ENCODE peak calls at places on chromosomes 16 and 17, in eight cellular contexts. One of them, this sample, is unnamed.
A peak's percentile ranks its signal among the peaks of the same experiment; 100 is the strongest.

GRCh38 chr17:7590743-7591142 is 849 bp upstream of the SOX15 start:
- DNase-seq in GM12865: no peak
- DNase-seq in mucosa of descending colon: no peak
- DNase-seq in pancreas: no peak
- DNase-seq in CD8-positive, alpha-beta T cell: no peak
- DNase-seq in ascending aorta: no peak
- DNase-seq in GM13977: no peak
- DNase-seq in Caco-2: no peak
- DNase-seq in this sample: no peak

GRCh38 chr17:40872416-40872815 is 5.4 kb upstream of the KRT12 start:
- DNase-seq in GM12865: no peak
- DNase-seq in pancreas: no peak
- DNase-seq in GM13977: no peak
- DNase-seq in Caco-2: no peak
- DNase-seq in mucosa of descending colon: no peak
- DNase-seq in CD8-positive, alpha-beta T cell: no peak
- DNase-seq in ascending aorta: no peak
- DNase-seq in this sample: no peak

GRCh38 chr17:10046259-10046658 is 141.2 kb upstream of the RCVRN start:
- DNase-seq in pancreas: no peak
- DNase-seq in mucosa of descending colon: no peak
- DNase-seq in CD8-positive, alpha-beta T cell: no peak
- DNase-seq in Caco-2: no peak
- DNase-seq in ascending aorta: no peak
- DNase-seq in GM12865: peak; percentile 52
- DNase-seq in GM13977: no peak
- DNase-seq in this sample: no peak

GRCh38 chr16:85825326-85825725 is 25.8 kb downstream of the COX4I1 start:
- DNase-seq in GM12865: no peak
- DNase-seq in GM13977: peak; percentile 34
- DNase-seq in mucosa of descending colon: no peak
- DNase-seq in pancreas: no peak
- DNase-seq in ascending aorta: no peak
- DNase-seq in CD8-positive, alpha-beta T cell: no peak
- DNase-seq in Caco-2: no peak
- DNase-seq in this sample: no peak

GRCh38 chr17:51650202-51650601 is 389.9 kb downstream of the UTP18 start:
- DNase-seq in CD8-positive, alpha-beta T cell: no peak
- DNase-seq in mucosa of descending colon: no peak
- DNase-seq in ascending aorta: no peak
- DNase-seq in Caco-2: no peak
- DNase-seq in pancreas: no peak
- DNase-seq in GM13977: no peak
- DNase-seq in GM12865: no peak
- DNase-seq in this sample: no peak

GRCh38 chr17:59381716-59382570 is 50.5 kb downstream of the YPEL2 start:
- DNase-seq in GM13977: no peak
- DNase-seq in CD8-positive, alpha-beta T cell: no peak
- DNase-seq in Caco-2: no peak
- DNase-seq in mucosa of descending colon: peak; percentile 83
- DNase-seq in ascending aorta: no peak
- DNase-seq in pancreas: peak; percentile 87
- DNase-seq in GM12865: no peak
- DNase-seq in this sample: no peak

GRCh38 chr17:72726936-72727335 is 365.6 kb downstream of the SLC39A11 start:
- DNase-seq in CD8-positive, alpha-beta T cell: peak; percentile 39
- DNase-seq in Caco-2: no peak
- DNase-seq in GM13977: peak; percentile 77
- DNase-seq in pancreas: no peak
- DNase-seq in ascending aorta: no peak
- DNase-seq in GM12865: peak; percentile 86
- DNase-seq in mucosa of descending colon: no peak
- DNase-seq in this sample: no peak

GRCh38 chr17:31743767-31744166 is 115.3 kb downstream of the COPRS start:
- DNase-seq in CD8-positive, alpha-beta T cell: no peak
- DNase-seq in GM13977: no peak
- DNase-seq in GM12865: no peak
- DNase-seq in ascending aorta: no peak
- DNase-seq in Caco-2: no peak
- DNase-seq in mucosa of descending colon: no peak
- DNase-seq in pancreas: no peak
- DNase-seq in this sample: no peak

GRCh38 chr17:74045608-74046007 is 157.9 kb upstream of the RPL38 start:
- DNase-seq in GM13977: no peak
- DNase-seq in mucosa of descending colon: no peak
- DNase-seq in Caco-2: peak; percentile 46
- DNase-seq in CD8-positive, alpha-beta T cell: no peak
- DNase-seq in GM12865: no peak
- DNase-seq in ascending aorta: no peak
- DNase-seq in pancreas: no peak
- DNase-seq in this sample: no peak

GRCh38 chr16:84218176-84218776 is 21.5 kb downstream of the KCNG4 start:
- DNase-seq in CD8-positive, alpha-beta T cell: no peak
- DNase-seq in mucosa of descending colon: no peak
- DNase-seq in GM13977: no peak
- DNase-seq in GM12865: no peak
- DNase-seq in Caco-2: no peak
- DNase-seq in pancreas: no peak
- DNase-seq in ascending aorta: no peak
- DNase-seq in this sample: no peak

GRCh38 chr17:39196191-39196819 is 1.2 kb downstream of the CACNB1 start:
- DNase-seq in mucosa of descending colon: no peak
- DNase-seq in pancreas: no peak
- DNase-seq in GM12865: no peak
- DNase-seq in CD8-positive, alpha-beta T cell: no peak
- DNase-seq in GM13977: no peak
- DNase-seq in Caco-2: no peak
- DNase-seq in ascending aorta: no peak
- DNase-seq in this sample: no peak

GRCh38 chr17:78450696-78451344 is 72.4 kb downstream of the PGS1 start:
- DNase-seq in pancreas: no peak
- DNase-seq in CD8-positive, alpha-beta T cell: no peak
- DNase-seq in Caco-2: no peak
- DNase-seq in mucosa of descending colon: no peak
- DNase-seq in GM13977: no peak
- DNase-seq in ascending aorta: no peak
- DNase-seq in GM12865: no peak
- DNase-seq in this sample: no peak

GRCh38 chr16:22098538-22099255 is 6.4 kb downstream of the VWA3A start:
- DNase-seq in pancreas: no peak
- DNase-seq in CD8-positive, alpha-beta T cell: no peak
- DNase-seq in Caco-2: no peak
- DNase-seq in mucosa of descending colon: no peak
- DNase-seq in ascending aorta: no peak
- DNase-seq in GM12865: peak; percentile 66
- DNase-seq in GM13977: peak; percentile 73
- DNase-seq in this sample: no peak

GRCh38 chr17:45311762-45312476 is 4.9 kb downstream of the MAP3K14 start:
- DNase-seq in CD8-positive, alpha-beta T cell: peak; percentile 74
- DNase-seq in Caco-2: peak; percentile 81
- DNase-seq in mucosa of descending colon: peak; percentile 85
- DNase-seq in GM12865: peak; percentile 96
- DNase-seq in ascending aorta: no peak
- DNase-seq in GM13977: peak; percentile 73
- DNase-seq in pancreas: no peak
- DNase-seq in this sample: no peak

GRCh38 chr16:65068151-65068740 is 53.6 kb downstream of the CDH11 start:
- DNase-seq in CD8-positive, alpha-beta T cell: no peak
- DNase-seq in mucosa of descending colon: no peak
- DNase-seq in GM13977: no peak
- DNase-seq in GM12865: no peak
- DNase-seq in Caco-2: no peak
- DNase-seq in ascending aorta: no peak
- DNase-seq in pancreas: no peak
- DNase-seq in this sample: no peak

GRCh38 chr17:40841246-40841645 is 18.8 kb upstream of the KRT10 start:
- DNase-seq in ascending aorta: no peak
- DNase-seq in GM13977: no peak
- DNase-seq in pancreas: no peak
- DNase-seq in CD8-positive, alpha-beta T cell: no peak
- DNase-seq in Caco-2: no peak
- DNase-seq in GM12865: no peak
- DNase-seq in mucosa of descending colon: no peak
- DNase-seq in this sample: no peak

GRCh38 chr17:43468746-43469544 is 14.8 kb upstream of the DHX8 start:
- DNase-seq in Caco-2: no peak
- DNase-seq in GM13977: no peak
- DNase-seq in pancreas: no peak
- DNase-seq in ascending aorta: no peak
- DNase-seq in GM12865: no peak
- DNase-seq in CD8-positive, alpha-beta T cell: no peak
- DNase-seq in mucosa of descending colon: no peak
- DNase-seq in this sample: no peak

GRCh38 chr16:642189-643049 is 791 bp downstream of the MCRIP2 start:
- DNase-seq in GM13977: peak; percentile 84
- DNase-seq in GM12865: peak; percentile 81
- DNase-seq in Caco-2: peak; percentile 72
- DNase-seq in mucosa of descending colon: peak; percentile 89
- DNase-seq in ascending aorta: no peak
- DNase-seq in CD8-positive, alpha-beta T cell: no peak
- DNase-seq in pancreas: no peak
- DNase-seq in this sample: no peak

GRCh38 chr17:8163978-8164814 is 1.4 kb upstream of the VAMP2 start:
- DNase-seq in Caco-2: no peak
- DNase-seq in GM12865: peak; percentile 53
- DNase-seq in CD8-positive, alpha-beta T cell: peak; percentile 83
- DNase-seq in ascending aorta: peak; percentile 69
- DNase-seq in mucosa of descending colon: peak; percentile 84
- DNase-seq in pancreas: peak; percentile 74
- DNase-seq in GM13977: no peak
- DNase-seq in this sample: no peak

DNA sequence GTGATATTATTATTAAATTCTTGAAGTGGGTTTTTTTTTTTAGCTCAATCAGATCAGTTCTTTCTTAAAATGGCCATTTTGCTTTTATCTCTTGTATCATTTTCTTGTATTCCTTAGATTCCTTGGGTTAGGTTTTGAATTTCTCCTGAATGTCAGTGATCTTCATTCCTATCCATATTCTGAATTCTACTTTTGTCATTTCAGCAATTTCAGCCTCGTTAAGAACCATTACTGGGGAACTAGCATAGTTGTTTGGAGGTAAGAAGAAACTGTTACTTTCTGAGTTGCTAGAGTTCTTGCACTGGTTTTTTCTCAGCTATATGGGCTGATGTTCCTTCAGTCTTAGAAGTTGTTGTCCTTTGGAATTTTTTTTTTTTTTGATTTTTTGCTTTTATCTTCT is 293.1 kb downstream of the MAP2K4 start:
- DNase-seq in mucosa of descending colon: no peak
- DNase-seq in pancreas: no peak
- DNase-seq in GM13977: no peak
- DNase-seq in CD8-positive, alpha-beta T cell: no peak
- DNase-seq in ascending aorta: no peak
- DNase-seq in GM12865: no peak
- DNase-seq in Caco-2: no peak
- DNase-seq in this sample: no peak
- TF ChIP-seq CTCF in mucosa of descending colon: no peak
- TF ChIP-seq CTCF in pancreas: no peak
- TF ChIP-seq CTCF in GM13977: no peak
- TF ChIP-seq CTCF in CD8-positive, alpha-beta T cell: no peak
- TF ChIP-seq CTCF in ascending aorta: no peak
- TF ChIP-seq CTCF in GM12865: no peak
- TF ChIP-seq CTCF in Caco-2: no peak
- TF ChIP-seq CTCF in this sample: no peak

GRCh38 chr16:15425861-15426260 is 8.5 kb upstream of the BMERB1 start:
- DNase-seq in GM13977: no peak
- DNase-seq in mucosa of descending colon: no peak
- DNase-seq in pancreas: no peak
- DNase-seq in CD8-positive, alpha-beta T cell: no peak
- DNase-seq in GM12865: no peak
- DNase-seq in ascending aorta: no peak
- DNase-seq in Caco-2: no peak
- DNase-seq in this sample: no peak
- TF ChIP-seq CTCF in GM13977: no peak
- TF ChIP-seq CTCF in mucosa of descending colon: no peak
- TF ChIP-seq CTCF in pancreas: no peak
- TF ChIP-seq CTCF in CD8-positive, alpha-beta T cell: no peak
- TF ChIP-seq CTCF in GM12865: no peak
- TF ChIP-seq CTCF in ascending aorta: no peak
- TF ChIP-seq CTCF in Caco-2: no peak
- TF ChIP-seq CTCF in this sample: no peak

GRCh38 chr16:50227120-50227519 is 39.2 kb upstream of the ADCY7 start:
- DNase-seq in mucosa of descending colon: no peak
- DNase-seq in pancreas: no peak
- DNase-seq in GM12865: no peak
- DNase-seq in CD8-positive, alpha-beta T cell: no peak
- DNase-seq in Caco-2: no peak
- DNase-seq in ascending aorta: no peak
- DNase-seq in GM13977: no peak
- DNase-seq in this sample: no peak
- TF ChIP-seq CTCF in mucosa of descending colon: no peak
- TF ChIP-seq CTCF in pancreas: no peak
- TF ChIP-seq CTCF in GM12865: no peak
- TF ChIP-seq CTCF in CD8-positive, alpha-beta T cell: no peak
- TF ChIP-seq CTCF in Caco-2: no peak
- TF ChIP-seq CTCF in ascending aorta: no peak
- TF ChIP-seq CTCF in GM13977: no peak
- TF ChIP-seq CTCF in this sample: no peak

GRCh38 chr17:65388911-65389310 is 172.5 kb downstream of the AXIN2 start:
- DNase-seq in ascending aorta: no peak
- DNase-seq in CD8-positive, alpha-beta T cell: no peak
- DNase-seq in mucosa of descending colon: no peak
- DNase-seq in GM13977: no peak
- DNase-seq in GM12865: no peak
- DNase-seq in pancreas: no peak
- DNase-seq in Caco-2: no peak
- DNase-seq in this sample: no peak

GRCh38 chr17:65387322-65387721 is 174.1 kb downstream of the AXIN2 start:
- DNase-seq in Caco-2: no peak
- DNase-seq in GM12865: no peak
- DNase-seq in GM13977: no peak
- DNase-seq in CD8-positive, alpha-beta T cell: no peak
- DNase-seq in pancreas: no peak
- DNase-seq in mucosa of descending colon: no peak
- DNase-seq in ascending aorta: no peak
- DNase-seq in this sample: no peak

GRCh38 chr17:65385726-65386125 is 175.7 kb downstream of the AXIN2 start:
- DNase-seq in mucosa of descending colon: no peak
- DNase-seq in GM13977: no peak
- DNase-seq in pancreas: no peak
- DNase-seq in CD8-positive, alpha-beta T cell: no peak
- DNase-seq in ascending aorta: no peak
- DNase-seq in GM12865: no peak
- DNase-seq in Caco-2: no peak
- DNase-seq in this sample: no peak

GRCh38 chr17:65389956-65390355 is 171.5 kb downstream of the AXIN2 start:
- DNase-seq in mucosa of descending colon: no peak
- DNase-seq in ascending aorta: no peak
- DNase-seq in Caco-2: no peak
- DNase-seq in pancreas: no peak
- DNase-seq in GM12865: no peak
- DNase-seq in GM13977: no peak
- DNase-seq in CD8-positive, alpha-beta T cell: no peak
- DNase-seq in this sample: no peak

DNA sequence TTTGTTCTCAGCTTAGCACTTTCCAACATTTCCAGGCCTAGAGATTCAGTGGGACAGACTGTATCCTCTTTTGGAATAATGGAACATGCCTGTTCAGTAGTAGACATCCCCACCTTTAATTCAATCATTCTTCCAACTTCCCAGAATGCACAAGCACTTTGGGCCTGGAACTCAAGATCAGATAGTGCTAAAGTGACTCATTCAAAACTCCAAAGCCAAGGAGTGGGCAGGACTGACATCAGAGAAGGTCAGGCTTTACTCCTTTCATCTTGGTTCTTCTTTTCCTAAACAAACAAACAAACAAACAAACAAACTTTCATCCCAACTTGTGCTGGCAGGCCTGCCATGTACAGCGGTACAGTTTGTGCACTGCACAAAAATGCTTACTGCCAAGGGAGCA is 172.0 kb downstream of the AXIN2 start:
- DNase-seq in CD8-positive, alpha-beta T cell: no peak
- DNase-seq in ascending aorta: no peak
- DNase-seq in GM13977: no peak
- DNase-seq in Caco-2: no peak
- DNase-seq in mucosa of descending colon: no peak
- DNase-seq in GM12865: no peak
- DNase-seq in pancreas: no peak
- DNase-seq in this sample: no peak
- TF ChIP-seq CTCF in CD8-positive, alpha-beta T cell: no peak
- TF ChIP-seq CTCF in ascending aorta: no peak
- TF ChIP-seq CTCF in GM13977: no peak
- TF ChIP-seq CTCF in Caco-2: no peak
- TF ChIP-seq CTCF in mucosa of descending colon: no peak
- TF ChIP-seq CTCF in GM12865: no peak
- TF ChIP-seq CTCF in pancreas: no peak
- TF ChIP-seq CTCF in this sample: no peak

This sample was measured in neural crest cell.